ENCODE peak calls at places on chromosomes 3 and 15, in five cellular contexts. One of them, this sample, is unnamed.

GRCh38 chr15:51251591-51251990 is 86.8 kb downstream of the CYP19A1 start:
- DNase-seq in activated naive CD8-positive, alpha-beta T cell treated with anti-CD3 and anti-CD28 coated beads for 36 hours: no peak
- DNase-seq in GM12865: no peak
- DNase-seq in C1 segment of cervical spinal cord: no peak
- DNase-seq in ELF-1: peak; percentile 8
- DNase-seq in this sample: no peak

GRCh38 chr3:138173769-138174420 is 826 bp downstream of the DBR1 start:
- DNase-seq in activated naive CD8-positive, alpha-beta T cell treated with anti-CD3 and anti-CD28 coated beads for 36 hours: no peak
- DNase-seq in GM12865: no peak
- DNase-seq in C1 segment of cervical spinal cord: no peak
- DNase-seq in ELF-1: peak; percentile 30
- DNase-seq in this sample: no peak

GRCh38 chr3:5245927-5246326 is 58.4 kb downstream of the EDEM1 start:
- DNase-seq in activated naive CD8-positive, alpha-beta T cell treated with anti-CD3 and anti-CD28 coated beads for 36 hours: no peak
- DNase-seq in GM12865: peak; percentile 41
- DNase-seq in C1 segment of cervical spinal cord: no peak
- DNase-seq in ELF-1: no peak
- DNase-seq in this sample: no peak

GRCh38 chr15:63052961-63053698 is 10.6 kb downstream of the TPM1 start:
- DNase-seq in activated naive CD8-positive, alpha-beta T cell treated with anti-CD3 and anti-CD28 coated beads for 36 hours: no peak
- DNase-seq in GM12865: no peak
- DNase-seq in C1 segment of cervical spinal cord: no peak
- DNase-seq in ELF-1: peak; percentile 80
- DNase-seq in this sample: peak; percentile 45

GRCh38 chr3:124033360-124034015 is 41.6 kb upstream of the ROPN1 start:
- DNase-seq in activated naive CD8-positive, alpha-beta T cell treated with anti-CD3 and anti-CD28 coated beads for 36 hours: peak; percentile 11
- DNase-seq in GM12865: no peak
- DNase-seq in C1 segment of cervical spinal cord: no peak
- DNase-seq in ELF-1: no peak
- DNase-seq in this sample: no peak

GRCh38 chr3:21641959-21642358 is 109.1 kb downstream of the ZNF385D start:
- DNase-seq in activated naive CD8-positive, alpha-beta T cell treated with anti-CD3 and anti-CD28 coated beads for 36 hours: no peak
- DNase-seq in GM12865: no peak
- DNase-seq in C1 segment of cervical spinal cord: no peak
- DNase-seq in ELF-1: peak; percentile 39
- DNase-seq in this sample: no peak

GRCh38 chr3:156217674-156218352 is 97.4 kb downstream of the KCNAB1 start:
- DNase-seq in activated naive CD8-positive, alpha-beta T cell treated with anti-CD3 and anti-CD28 coated beads for 36 hours: no peak
- DNase-seq in GM12865: no peak
- DNase-seq in C1 segment of cervical spinal cord: no peak
- DNase-seq in ELF-1: no peak
- DNase-seq in this sample: no peak

GRCh38 chr3:25037049-25037547 is 391.0 kb upstream of the RARB start:
- DNase-seq in activated naive CD8-positive, alpha-beta T cell treated with anti-CD3 and anti-CD28 coated beads for 36 hours: no peak
- DNase-seq in GM12865: no peak
- DNase-seq in C1 segment of cervical spinal cord: no peak
- DNase-seq in ELF-1: no peak
- DNase-seq in this sample: no peak

GRCh38 chr3:119731545-119732343 is 28.9 kb downstream of the CFAP91 start:
- DNase-seq in activated naive CD8-positive, alpha-beta T cell treated with anti-CD3 and anti-CD28 coated beads for 36 hours: no peak
- DNase-seq in GM12865: no peak
- DNase-seq in C1 segment of cervical spinal cord: no peak
- DNase-seq in ELF-1: no peak
- DNase-seq in this sample: peak; percentile 79

GRCh38 chr15:71125831-71126453 is 10.7 kb downstream of the THSD4 start:
- DNase-seq in activated naive CD8-positive, alpha-beta T cell treated with anti-CD3 and anti-CD28 coated beads for 36 hours: no peak
- DNase-seq in GM12865: peak; percentile 35
- DNase-seq in C1 segment of cervical spinal cord: no peak
- DNase-seq in ELF-1: peak; percentile 50
- DNase-seq in this sample: no peak

GRCh38 chr3:126054870-126055269 is 29.1 kb downstream of the SLC41A3 start:
- DNase-seq in activated naive CD8-positive, alpha-beta T cell treated with anti-CD3 and anti-CD28 coated beads for 36 hours: no peak
- DNase-seq in GM12865: no peak
- DNase-seq in C1 segment of cervical spinal cord: no peak
- DNase-seq in ELF-1: no peak
- DNase-seq in this sample: no peak

GRCh38 chr3:176293277-176293676 is 904.0 kb downstream of the TBL1XR1 start:
- DNase-seq in activated naive CD8-positive, alpha-beta T cell treated with anti-CD3 and anti-CD28 coated beads for 36 hours: no peak
- DNase-seq in GM12865: no peak
- DNase-seq in C1 segment of cervical spinal cord: no peak
- DNase-seq in ELF-1: no peak
- DNase-seq in this sample: no peak

GRCh38 chr3:132284756-132285619 is 32.2 kb upstream of the ACP3 start:
- DNase-seq in activated naive CD8-positive, alpha-beta T cell treated with anti-CD3 and anti-CD28 coated beads for 36 hours: no peak
- DNase-seq in GM12865: no peak
- DNase-seq in C1 segment of cervical spinal cord: no peak
- DNase-seq in ELF-1: peak; percentile 63
- DNase-seq in this sample: no peak

GRCh38 chr15:75335313-75335704 is 554 bp upstream of the COMMD4 start:
- DNase-seq in activated naive CD8-positive, alpha-beta T cell treated with anti-CD3 and anti-CD28 coated beads for 36 hours: no peak
- DNase-seq in GM12865: no peak
- DNase-seq in C1 segment of cervical spinal cord: no peak
- DNase-seq in ELF-1: no peak
- DNase-seq in this sample: peak; percentile 10

GRCh38 chr3:143267984-143268383 is 148.4 kb downstream of the CHST2 start:
- DNase-seq in activated naive CD8-positive, alpha-beta T cell treated with anti-CD3 and anti-CD28 coated beads for 36 hours: no peak
- DNase-seq in GM12865: no peak
- DNase-seq in C1 segment of cervical spinal cord: no peak
- DNase-seq in ELF-1: no peak
- DNase-seq in this sample: no peak

GRCh38 chr15:27826902-27827321 is 272.2 kb downstream of the OCA2 start:
- DNase-seq in activated naive CD8-positive, alpha-beta T cell treated with anti-CD3 and anti-CD28 coated beads for 36 hours: no peak
- DNase-seq in GM12865: no peak
- DNase-seq in C1 segment of cervical spinal cord: no peak
- DNase-seq in ELF-1: no peak
- DNase-seq in this sample: no peak

GRCh38 chr3:12178091-12178820 is 19.5 kb upstream of the TIMP4 start:
- DNase-seq in activated naive CD8-positive, alpha-beta T cell treated with anti-CD3 and anti-CD28 coated beads for 36 hours: no peak
- DNase-seq in GM12865: no peak
- DNase-seq in C1 segment of cervical spinal cord: no peak
- DNase-seq in ELF-1: peak; percentile 32
- DNase-seq in this sample: no peak

GRCh38 chr15:66228807-66229557 is 24.6 kb downstream of the MEGF11 start:
- DNase-seq in activated naive CD8-positive, alpha-beta T cell treated with anti-CD3 and anti-CD28 coated beads for 36 hours: no peak
- DNase-seq in GM12865: no peak
- DNase-seq in C1 segment of cervical spinal cord: no peak
- DNase-seq in ELF-1: no peak
- DNase-seq in this sample: no peak

GRCh38 chr15:60121845-60122244 is 117.7 kb downstream of the FOXB1 start:
- DNase-seq in activated naive CD8-positive, alpha-beta T cell treated with anti-CD3 and anti-CD28 coated beads for 36 hours: no peak
- DNase-seq in GM12865: peak; percentile 78
- DNase-seq in C1 segment of cervical spinal cord: no peak
- DNase-seq in ELF-1: no peak
- DNase-seq in this sample: no peak

GRCh38 chr3:71150293-71150954 is 433.1 kb downstream of the FOXP1 start:
- DNase-seq in activated naive CD8-positive, alpha-beta T cell treated with anti-CD3 and anti-CD28 coated beads for 36 hours: no peak
- DNase-seq in GM12865: peak; percentile 40
- DNase-seq in C1 segment of cervical spinal cord: no peak
- DNase-seq in ELF-1: no peak
- DNase-seq in this sample: no peak

GRCh38 chr3:180040966-180041365 is 4.2 kb upstream of the PEX5L start:
- DNase-seq in activated naive CD8-positive, alpha-beta T cell treated with anti-CD3 and anti-CD28 coated beads for 36 hours: no peak
- DNase-seq in GM12865: no peak
- DNase-seq in C1 segment of cervical spinal cord: no peak
- DNase-seq in ELF-1: no peak
- DNase-seq in this sample: no peak

GRCh38 chr3:71989165-71989564 is 204.2 kb upstream of the PROK2 start:
- DNase-seq in activated naive CD8-positive, alpha-beta T cell treated with anti-CD3 and anti-CD28 coated beads for 36 hours: no peak
- DNase-seq in GM12865: no peak
- DNase-seq in C1 segment of cervical spinal cord: no peak
- DNase-seq in ELF-1: peak; percentile 6
- DNase-seq in this sample: no peak

GRCh38 chr3:57803647-57804081 is 47.6 kb downstream of the SLMAP start:
- DNase-seq in activated naive CD8-positive, alpha-beta T cell treated with anti-CD3 and anti-CD28 coated beads for 36 hours: no peak
- DNase-seq in GM12865: no peak
- DNase-seq in C1 segment of cervical spinal cord: no peak
- DNase-seq in ELF-1: peak; percentile 38
- DNase-seq in this sample: no peak

GRCh38 chr3:161070252-161070930 is 34.8 kb downstream of the B3GALNT1 start:
- DNase-seq in activated naive CD8-positive, alpha-beta T cell treated with anti-CD3 and anti-CD28 coated beads for 36 hours: no peak
- DNase-seq in GM12865: no peak
- DNase-seq in C1 segment of cervical spinal cord: no peak
- DNase-seq in ELF-1: peak; percentile 5
- DNase-seq in this sample: peak; percentile 72

GRCh38 chr3:26712211-26713026 is 89.8 kb downstream of the LRRC3B start:
- DNase-seq in activated naive CD8-positive, alpha-beta T cell treated with anti-CD3 and anti-CD28 coated beads for 36 hours: no peak
- DNase-seq in GM12865: peak; percentile 39
- DNase-seq in C1 segment of cervical spinal cord: no peak
- DNase-seq in ELF-1: peak; percentile 9
- DNase-seq in this sample: peak; percentile 90

GRCh38 chr3:16587703-16588070 is 17.5 kb downstream of the DAZL start:
- DNase-seq in activated naive CD8-positive, alpha-beta T cell treated with anti-CD3 and anti-CD28 coated beads for 36 hours: no peak
- DNase-seq in GM12865: no peak
- DNase-seq in C1 segment of cervical spinal cord: no peak
- DNase-seq in ELF-1: no peak
- DNase-seq in this sample: no peak

GRCh38 chr3:16277471-16277870 is 12.5 kb downstream of the OXNAD1 start:
- DNase-seq in activated naive CD8-positive, alpha-beta T cell treated with anti-CD3 and anti-CD28 coated beads for 36 hours: no peak
- DNase-seq in GM12865: no peak
- DNase-seq in C1 segment of cervical spinal cord: no peak
- DNase-seq in ELF-1: no peak
- DNase-seq in this sample: no peak

GRCh38 chr3:58835075-58835474 is 168.5 kb upstream of the FAM3D start:
- DNase-seq in activated naive CD8-positive, alpha-beta T cell treated with anti-CD3 and anti-CD28 coated beads for 36 hours: no peak
- DNase-seq in GM12865: no peak
- DNase-seq in C1 segment of cervical spinal cord: no peak
- DNase-seq in ELF-1: no peak
- DNase-seq in this sample: no peak

GRCh38 chr3:187318819-187319616 is 27.5 kb upstream of the MASP1 start:
- DNase-seq in activated naive CD8-positive, alpha-beta T cell treated with anti-CD3 and anti-CD28 coated beads for 36 hours: peak; percentile 14
- DNase-seq in GM12865: peak; percentile 66
- DNase-seq in C1 segment of cervical spinal cord: peak; percentile 19
- DNase-seq in ELF-1: peak; percentile 54
- DNase-seq in this sample: peak; percentile 57

This sample was measured in G401.